ENCODE peak calls at places on chromosomes 3 and 15, in six cellular contexts. G is trophoblast cell, S is fibroblast of lung, C is SJSA1, U is psoas muscle, J is suprapubic skin. Y is an unnamed sample.

GRCh38 chr3:71035314-71035713 is 548.2 kb downstream of the FOXP1 start:
- DNase-seq in J (no peak), C (no peak), G (no peak), U (no peak), S (peak), Y (peak)

GRCh38 chr3:49469037-49469875 is 811 bp upstream of the DAG1 start:
- DNase-seq in S (peak), U (peak), G (peak), C (peak), J (peak), Y (peak)

GRCh38 chr3:35778201-35778600 is 138.9 kb downstream of the ARPP21 start:
- DNase-seq in G (no peak), J (no peak), U (no peak), S (no peak), C (no peak), Y (no peak)

GRCh38 chr3:150299221-150299620 is 108.9 kb upstream of the TSC22D2 start:
- DNase-seq in J (no peak), C (peak), G (no peak), U (no peak), S (peak), Y (peak)

GRCh38 chr15:64112077-64112772 is 16.4 kb downstream of the SNX1 start:
- DNase-seq in J (no peak), G (no peak), C (no peak), S (no peak), U (no peak), Y (no peak)

GRCh38 chr3:138118863-138119766 is 3.7 kb upstream of the DZIP1L start:
- DNase-seq in U (peak), C (peak), S (peak), J (no peak), G (peak), Y (peak)

GRCh38 chr3:55169608-55170010 is 241.8 kb upstream of the LRTM1 start:
- DNase-seq in C (peak), J (no peak), U (no peak), S (peak), G (no peak), Y (peak)

GRCh38 chr3:188584958-188585689 is 431.2 kb downstream of the LPP start:
- DNase-seq in U (no peak), S (peak), J (no peak), G (no peak), C (no peak), Y (no peak)

GRCh38 chr3:37935290-37935668 is 55.3 kb upstream of the VILL start:
- DNase-seq in J (no peak), S (peak), U (no peak), C (no peak), G (no peak), Y (no peak)

GRCh38 chr3:149452036-149452435 is 22.5 kb upstream of the TM4SF4 start:
- DNase-seq in U (no peak), G (no peak), C (no peak), J (no peak), S (no peak), Y (no peak)

GRCh38 chr3:142863010-142863787 is 25.7 kb downstream of the PCOLCE2 start:
- DNase-seq in G (peak), S (peak), C (no peak), J (no peak), U (no peak), Y (no peak)
- H3K4me3 ChIP-seq in G (no peak), S (no peak), C (no peak), J (no peak), U (no peak), Y (no peak)

GRCh38 chr15:45594835-45595530 is 7.8 kb downstream of the BLOC1S6 start:
- DNase-seq in C (no peak), S (no peak), U (no peak), G (no peak), J (no peak), Y (no peak)

GRCh38 chr15:45588199-45588910 is 1.2 kb downstream of the BLOC1S6 start:
- DNase-seq in G (no peak), U (no peak), S (peak), C (no peak), J (no peak), Y (no peak)

GRCh38 chr15:45589296-45589695 is 2.1 kb downstream of the BLOC1S6 start:
- DNase-seq in U (no peak), S (peak), G (no peak), J (no peak), C (no peak), Y (no peak)

DNA sequence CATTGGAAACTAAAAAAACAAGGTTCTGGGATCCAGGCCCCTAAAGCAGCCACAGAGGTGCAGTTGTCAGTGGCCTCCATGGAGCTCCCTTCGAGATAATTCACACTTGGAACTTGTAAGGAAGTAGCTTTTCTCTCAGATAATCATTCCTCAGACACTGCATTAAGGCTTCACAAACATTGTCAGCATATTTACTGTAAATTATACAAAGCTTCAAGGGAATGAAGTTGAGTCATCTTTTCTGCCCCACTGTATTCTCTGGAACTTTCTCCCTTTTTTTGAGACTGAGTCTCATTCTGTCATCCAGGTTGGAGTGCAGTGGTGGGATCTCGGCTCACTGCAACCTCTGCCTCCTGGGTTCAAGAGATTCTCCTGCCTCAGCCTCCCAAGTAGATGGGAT is 7.1 kb downstream of the BLOC1S6 start:
- DNase-seq in C (no peak), U (no peak), G (peak), S (peak), J (no peak), Y (no peak)
- H3K27ac ChIP-seq in C (no peak), U (no peak), G (no peak), S (no peak), J (no peak), Y (no peak)

GRCh38 chr3:13877911-13878710 is 1.8 kb downstream of the WNT7A start:
- DNase-seq in S (no peak), G (peak), J (peak), C (no peak), U (no peak), Y (no peak)
- H3K4me3 ChIP-seq in S (no peak), G (peak), J (peak), C (no peak), U (peak), Y (no peak)

GRCh38 chr15:74781673-74782595 is at the start of gene CSK:
- DNase-seq in C (peak), J (no peak), U (peak), G (peak), S (peak), Y (no peak)
- H3K27ac ChIP-seq in C (peak), J (peak), U (peak), G (peak), S (peak), Y (peak)

GRCh38 chr3:41853495-41853894 is 108.4 kb downstream of the ULK4 start:
- DNase-seq in U (no peak), G (no peak), J (no peak), S (peak), C (no peak), Y (no peak)
- H3K4me3 ChIP-seq in U (no peak), G (no peak), J (no peak), S (no peak), C (no peak), Y (no peak)

GRCh38 chr15:90058308-90058707 is 44.0 kb downstream of the IDH2 start:
- DNase-seq in G (no peak), U (no peak), S (no peak), C (no peak), J (no peak), Y (no peak)
- H3K27ac ChIP-seq in G (no peak), U (no peak), S (no peak), C (no peak), J (no peak), Y (no peak)

DNA sequence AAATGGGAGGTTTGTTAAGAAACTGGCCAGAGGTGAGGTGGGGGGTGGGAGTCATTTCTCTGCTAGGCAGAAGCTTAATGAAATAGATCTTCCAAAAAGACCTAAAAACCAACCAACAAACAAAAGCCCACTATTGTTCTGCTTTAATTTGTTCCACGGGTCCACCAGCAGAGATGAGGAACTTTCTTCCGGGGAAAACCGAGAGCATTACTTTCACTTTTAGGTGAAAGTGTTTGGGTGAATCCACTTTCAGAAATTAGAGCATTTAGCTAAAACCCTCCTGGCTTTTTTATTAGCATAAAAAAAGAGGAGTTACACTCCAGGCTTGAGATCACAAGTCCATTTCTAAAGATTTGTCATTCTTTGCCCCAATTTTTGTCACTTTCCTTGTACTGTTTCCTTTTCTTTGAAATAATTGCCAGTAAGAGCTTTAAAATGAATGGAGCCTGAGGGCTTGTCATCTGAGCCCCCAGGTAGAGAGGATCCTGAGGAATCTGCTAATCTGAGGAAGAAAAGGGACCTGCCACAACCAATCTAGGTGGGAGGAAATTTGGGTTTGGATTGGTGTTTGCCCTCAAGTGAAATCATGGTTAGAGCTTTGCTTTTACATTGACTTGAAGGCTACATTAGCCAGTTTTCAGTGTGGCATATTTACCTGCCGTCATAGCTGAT is 667.6 kb downstream of the NAALADL2 start:
- DNase-seq in C (no peak), G (peak), J (no peak), S (peak), U (no peak), Y (no peak)
- H3K4me3 ChIP-seq in C (peak), G (no peak), J (peak), S (peak), U (peak), Y (peak)

GRCh38 chr3:173396191-173397041 is 1.1 kb upstream of the NLGN1 start:
- DNase-seq in C (no peak), S (peak), G (peak), J (no peak), U (no peak), Y (no peak)

GRCh38 chr3:173395412-173396181 is 1.9 kb upstream of the NLGN1 start:
- DNase-seq in U (peak), C (peak), J (peak), S (peak), G (peak), Y (peak)

GRCh38 chr3:173399001-173399400 is 1.5 kb downstream of the NLGN1 start:
- DNase-seq in C (no peak), S (no peak), J (no peak), G (no peak), U (no peak), Y (no peak)

GRCh38 chr3:173397161-173398110 is at the start of gene NLGN1:
- DNase-seq in C (no peak), J (peak), U (peak), S (peak), G (peak), Y (peak)

DNA sequence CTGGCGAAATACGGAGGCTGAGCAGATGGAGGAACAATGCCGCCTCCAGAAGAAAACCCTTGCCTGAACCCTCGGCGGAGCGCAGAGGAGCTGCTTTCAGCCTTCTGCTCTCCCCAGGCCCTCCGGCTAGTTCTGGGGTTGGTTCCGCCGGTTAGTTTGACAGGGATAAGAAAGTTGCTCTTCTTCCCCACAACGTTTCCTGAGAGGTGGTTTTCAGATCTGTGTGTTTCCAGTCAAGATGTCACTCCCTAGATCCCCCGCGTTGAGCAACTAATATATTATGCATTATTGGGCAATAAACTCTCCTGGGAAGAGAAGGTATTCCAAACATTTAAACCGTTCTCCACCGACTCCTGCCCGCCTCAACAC is 551 bp downstream of the NLGN1 start:
- DNase-seq in C (no peak), U (no peak), G (peak), J (peak), S (peak), Y (no peak)
- H3K27ac ChIP-seq in C (no peak), U (peak), G (no peak), J (peak), S (no peak), Y (no peak)